ENCODE peak calls at places on chromosomes 3 and 15, in six cellular contexts. One of them, this sample, is unnamed.

GRCh38 chr3:38281895-38282686 is at the start of gene SLC22A14:
- DNase-seq in NCI-H524 treated with DMSO at 0.1 percent for 48 hours: no peak
- DNase-seq in fibroblast of pulmonary artery: no peak
- DNase-seq in pancreas: no peak
- DNase-seq in heart right ventricle: no peak
- DNase-seq in activated effector memory CD4-positive, alpha-beta T cell treated with Interleukin-2 at 50 U/mL for 16 hours: no peak
- DNase-seq in this sample: no peak

GRCh38 chr15:56894601-56895000 is 23.8 kb upstream of the TCF12 start:
- DNase-seq in fibroblast of pulmonary artery: no peak
- DNase-seq in heart right ventricle: no peak
- DNase-seq in NCI-H524 treated with DMSO at 0.1 percent for 48 hours: no peak
- DNase-seq in pancreas: no peak
- DNase-seq in activated effector memory CD4-positive, alpha-beta T cell treated with Interleukin-2 at 50 U/mL for 16 hours: no peak
- DNase-seq in this sample: no peak

GRCh38 chr3:184786271-184787010 is 25.5 kb upstream of the VPS8 start:
- DNase-seq in NCI-H524 treated with DMSO at 0.1 percent for 48 hours: no peak
- DNase-seq in fibroblast of pulmonary artery: peak
- DNase-seq in heart right ventricle: peak
- DNase-seq in pancreas: no peak
- DNase-seq in activated effector memory CD4-positive, alpha-beta T cell treated with Interleukin-2 at 50 U/mL for 16 hours: no peak
- DNase-seq in this sample: no peak

GRCh38 chr3:20846081-20846480 is 660.1 kb upstream of the SGO1 start:
- DNase-seq in activated effector memory CD4-positive, alpha-beta T cell treated with Interleukin-2 at 50 U/mL for 16 hours: no peak
- DNase-seq in NCI-H524 treated with DMSO at 0.1 percent for 48 hours: no peak
- DNase-seq in pancreas: no peak
- DNase-seq in heart right ventricle: no peak
- DNase-seq in fibroblast of pulmonary artery: no peak
- DNase-seq in this sample: no peak

GRCh38 chr3:115375362-115375761 is 228.3 kb upstream of the ZBTB20 start:
- DNase-seq in activated effector memory CD4-positive, alpha-beta T cell treated with Interleukin-2 at 50 U/mL for 16 hours: no peak
- DNase-seq in NCI-H524 treated with DMSO at 0.1 percent for 48 hours: no peak
- DNase-seq in pancreas: no peak
- DNase-seq in heart right ventricle: no peak
- DNase-seq in fibroblast of pulmonary artery: no peak
- DNase-seq in this sample: no peak

GRCh38 chr15:58415636-58416035 is 16.2 kb upstream of the LIPC start:
- DNase-seq in fibroblast of pulmonary artery: peak
- DNase-seq in activated effector memory CD4-positive, alpha-beta T cell treated with Interleukin-2 at 50 U/mL for 16 hours: no peak
- DNase-seq in NCI-H524 treated with DMSO at 0.1 percent for 48 hours: no peak
- DNase-seq in heart right ventricle: no peak
- DNase-seq in pancreas: no peak
- DNase-seq in this sample: no peak

GRCh38 chr3:170076715-170077238 is 39.0 kb downstream of the GPR160 start:
- DNase-seq in fibroblast of pulmonary artery: peak
- DNase-seq in pancreas: no peak
- DNase-seq in NCI-H524 treated with DMSO at 0.1 percent for 48 hours: no peak
- DNase-seq in activated effector memory CD4-positive, alpha-beta T cell treated with Interleukin-2 at 50 U/mL for 16 hours: no peak
- DNase-seq in heart right ventricle: no peak
- DNase-seq in this sample: no peak

GRCh38 chr3:179108091-179108490 is 36.5 kb upstream of the ZMAT3 start:
- DNase-seq in pancreas: no peak
- DNase-seq in activated effector memory CD4-positive, alpha-beta T cell treated with Interleukin-2 at 50 U/mL for 16 hours: no peak
- DNase-seq in heart right ventricle: no peak
- DNase-seq in fibroblast of pulmonary artery: peak
- DNase-seq in NCI-H524 treated with DMSO at 0.1 percent for 48 hours: no peak
- DNase-seq in this sample: no peak

GRCh38 chr3:154251610-154252009 is 72.7 kb downstream of the DHX36 start:
- DNase-seq in NCI-H524 treated with DMSO at 0.1 percent for 48 hours: no peak
- DNase-seq in fibroblast of pulmonary artery: no peak
- DNase-seq in activated effector memory CD4-positive, alpha-beta T cell treated with Interleukin-2 at 50 U/mL for 16 hours: no peak
- DNase-seq in heart right ventricle: no peak
- DNase-seq in pancreas: no peak
- DNase-seq in this sample: no peak

GRCh38 chr3:149717391-149718056 is 34.8 kb downstream of the COMMD2 start:
- DNase-seq in pancreas: no peak
- DNase-seq in activated effector memory CD4-positive, alpha-beta T cell treated with Interleukin-2 at 50 U/mL for 16 hours: no peak
- DNase-seq in heart right ventricle: no peak
- DNase-seq in fibroblast of pulmonary artery: peak
- DNase-seq in NCI-H524 treated with DMSO at 0.1 percent for 48 hours: peak
- DNase-seq in this sample: peak

GRCh38 chr3:43612439-43612838 is 9.4 kb downstream of the ANO10 start:
- DNase-seq in fibroblast of pulmonary artery: no peak
- DNase-seq in activated effector memory CD4-positive, alpha-beta T cell treated with Interleukin-2 at 50 U/mL for 16 hours: no peak
- DNase-seq in heart right ventricle: no peak
- DNase-seq in NCI-H524 treated with DMSO at 0.1 percent for 48 hours: no peak
- DNase-seq in pancreas: no peak
- DNase-seq in this sample: no peak

GRCh38 chr3:183265713-183266417 is 12.8 kb downstream of the B3GNT5 start:
- DNase-seq in activated effector memory CD4-positive, alpha-beta T cell treated with Interleukin-2 at 50 U/mL for 16 hours: no peak
- DNase-seq in heart right ventricle: no peak
- DNase-seq in pancreas: no peak
- DNase-seq in NCI-H524 treated with DMSO at 0.1 percent for 48 hours: no peak
- DNase-seq in fibroblast of pulmonary artery: peak
- DNase-seq in this sample: no peak